ENCODE peak calls at places on chromosomes 13 and 19, in four cellular contexts. N is K562, L is HepG2, W is GM12878. V is an unnamed sample.

GRCh38 chr13:102401305-102401704 is 543 bp downstream of the FGF14 start:
- DNase-seq in L (no peak), N (no peak), W (no peak), V (no peak)

GRCh38 chr13:75088915-75089314 is 393.1 kb downstream of the TBC1D4 start:
- DNase-seq in N (no peak), L (no peak), W (no peak), V (no peak)

GRCh38 chr13:25132021-25132420 is 36.1 kb downstream of the PABPC3 start:
- DNase-seq in W (no peak), L (no peak), N (no peak), V (no peak)

GRCh38 chr19:40530091-40530901 is 46.4 kb upstream of the SHKBP1 start:
- DNase-seq in W (no peak), N (peak), L (no peak), V (peak)

GRCh38 chr13:22948421-22948820 is 232.4 kb upstream of the SGCG start:
- DNase-seq in N (no peak), W (no peak), L (no peak), V (no peak)

GRCh38 chr13:52348983-52349780 is 56.8 kb downstream of the THSD1 start:
- DNase-seq in L (no peak), W (no peak), N (no peak), V (no peak)

GRCh38 chr19:8569066-8569761 is 8.0 kb downstream of the MYO1F start:
- DNase-seq in W (peak), L (no peak), N (peak), V (no peak)

GRCh38 chr13:21913010-21913409 is 242.1 kb downstream of the FGF9 start:
- DNase-seq in N (no peak), L (no peak), W (no peak), V (peak)

GRCh38 chr19:8212212-8212611 is 3.0 kb downstream of the CERS4 start:
- DNase-seq in N (no peak), W (no peak), L (no peak), V (no peak)

GRCh38 chr13:44218501-44219240 is 155.0 kb upstream of the SERP2 start:
- DNase-seq in N (no peak), L (no peak), W (no peak), V (no peak)
- TF ChIP-seq USF2 in N (no peak), L (no peak), W (no peak), V (no peak)

GRCh38 chr19:869245-870177 is 10.0 kb downstream of the CFD start:
- DNase-seq in N (no peak), L (no peak), W (no peak), V (no peak)
- TF ChIP-seq MAX in N (no peak), L (no peak), W (no peak), V (no peak)

DNA sequence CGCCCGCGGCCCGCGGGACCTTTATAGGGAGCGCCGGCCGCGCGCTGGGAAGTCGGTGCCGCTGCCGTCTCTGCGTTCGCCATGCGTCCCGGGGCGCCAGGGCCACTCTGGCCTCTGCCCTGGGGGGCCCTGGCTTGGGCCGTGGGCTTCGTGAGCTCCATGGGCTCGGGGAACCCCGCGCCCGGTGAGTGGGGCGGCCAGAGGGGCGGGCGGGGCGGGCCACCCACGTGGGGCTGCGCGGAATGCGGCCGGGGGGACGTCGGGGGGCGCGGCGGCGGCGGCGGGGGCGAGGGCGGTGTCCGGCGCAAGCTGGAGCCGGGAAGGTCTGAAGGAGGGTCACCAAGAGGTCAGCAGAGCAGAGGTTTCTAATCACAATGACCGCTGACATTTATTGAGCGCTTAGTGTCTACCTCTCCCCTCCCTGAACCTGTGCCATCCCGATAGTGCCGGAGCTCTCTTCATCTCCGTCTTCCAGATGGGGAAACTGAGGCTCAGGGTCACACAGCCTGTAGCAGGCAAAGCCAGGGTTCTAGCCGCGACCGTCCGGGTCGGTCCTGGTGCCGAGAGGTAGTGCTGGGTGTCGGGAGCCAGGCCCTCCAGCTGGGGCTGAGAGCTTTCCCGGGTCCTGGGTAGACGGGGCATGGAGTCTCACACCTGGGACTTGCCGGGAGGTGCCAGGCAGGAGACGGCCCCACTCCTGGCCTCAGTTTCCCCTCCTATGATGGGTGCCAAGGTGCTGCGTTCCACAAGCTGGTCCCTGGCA is at the start of gene FSTL3:
- DNase-seq in N (peak), W (no peak), L (no peak), V (no peak)
- TF ChIP-seq CBFB in N (no peak), W (no peak), L (no peak), V (no peak)

GRCh38 chr19:30060872-30061556 is 119.0 kb downstream of the URI1 start:
- DNase-seq in W (no peak), L (no peak), N (peak), V (peak)
- TF ChIP-seq USF2 in W (no peak), L (no peak), N (no peak), V (no peak)

DNA sequence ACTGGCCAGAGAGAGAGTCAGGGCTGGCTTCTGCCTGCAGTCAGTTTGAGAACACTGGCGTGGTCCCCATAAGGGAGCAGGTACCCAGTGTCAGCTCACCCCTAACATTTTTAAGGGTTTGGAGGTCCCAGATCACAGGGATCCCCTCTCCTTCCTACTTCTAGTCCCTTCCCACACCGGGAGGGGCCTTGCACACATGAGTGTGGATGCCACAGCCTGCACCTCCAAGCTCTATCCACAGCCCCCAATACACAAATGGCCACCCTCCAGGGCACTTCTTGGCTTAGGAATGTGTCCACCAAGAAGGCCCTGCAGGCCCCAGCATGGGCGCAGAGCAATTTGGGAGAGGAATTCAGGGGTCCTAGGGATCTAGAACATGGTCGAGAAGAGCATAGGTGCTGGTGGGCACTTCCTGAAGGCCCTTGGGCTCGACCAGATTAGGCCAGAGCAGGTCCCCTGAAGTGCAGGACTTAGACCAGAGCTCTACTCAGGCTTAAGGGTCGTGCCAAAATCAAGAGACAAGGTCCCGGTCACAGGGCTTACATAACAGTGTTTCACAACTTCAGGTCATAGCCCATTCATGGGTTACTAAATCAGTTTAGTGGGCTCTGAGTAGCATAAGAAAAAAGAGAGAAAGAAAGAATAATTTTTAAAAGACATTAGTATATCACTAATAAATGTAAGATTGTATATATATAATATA is 16.0 kb downstream of the FXYD5 start:
- DNase-seq in N (no peak), W (no peak), L (no peak), V (no peak)
- TF ChIP-seq MAX in N (no peak), W (no peak), L (no peak), V (no peak)